ENCODE peak calls at places on chromosomes 7 and 10, in five cellular contexts. C is T-helper 9 cell; H is stimulated activated CD8-positive, alpha-beta memory T cell treated with anti-CD3 and anti-CD28 coated beads, Interleukin-15, amount 100 ng/mL, for 1 hour; X is NCI-H524 treated with DMSO at 0.1 percent for 48 hours; I is GM23248. Q is an unnamed sample.
A peak's percentile ranks its signal among the peaks of the same experiment; 100 is the strongest.

GRCh38 chr10:122838880-122839279 is 6.8 kb downstream of the CUZD1 start:
- DNase-seq in X (no peak), I (no peak), C (no peak), H (no peak), Q (no peak)

GRCh38 chr10:133476641-133476990 is 22.9 kb downstream of the SCART1 start:
- DNase-seq in C (no peak), H (no peak), X (no peak), I (no peak), Q (no peak)

GRCh38 chr10:7153750-7154149 is 257.1 kb downstream of the SFMBT2 start:
- DNase-seq in I (no peak), C (no peak), H (no peak), X (no peak), Q (no peak)

GRCh38 chr10:1166101-1166827 is 110.1 kb downstream of the WDR37 start:
- DNase-seq in X (no peak), I (no peak), H (no peak), C (no peak), Q (no peak)

GRCh38 chr7:44646176-44646920 is 39.9 kb downstream of the OGDH start:
- DNase-seq in C (no peak), H (no peak), I (no peak), X (no peak), Q (no peak)

GRCh38 chr10:58701398-58702135 is 188.9 kb downstream of the BICC1 start:
- DNase-seq in H (no peak), C (no peak), I (peak; percentile 89), X (no peak), Q (no peak)

GRCh38 chr10:132149917-132150316 is 36.8 kb upstream of the DPYSL4 start:
- DNase-seq in X (no peak), H (no peak), C (no peak), I (peak; percentile 15), Q (no peak)

GRCh38 chr10:80413152-80413996 is 5.0 kb downstream of the PRXL2A start:
- DNase-seq in X (no peak), H (no peak), I (no peak), C (no peak), Q (no peak)

GRCh38 chr7:158559356-158559755 is 28.3 kb downstream of the PTPRN2 start:
- DNase-seq in I (no peak), X (no peak), C (no peak), H (no peak), Q (no peak)

GRCh38 chr7:149855368-149856305 is 17.5 kb downstream of the ZNF862 start:
- DNase-seq in I (peak; percentile 52), X (no peak), C (no peak), H (no peak), Q (no peak)